ENCODE peak calls at places on chromosomes 13 and 19, in ten cellular contexts. H is HL-60; U is MCF 10A; Y is GM04504; T is T-helper 2 cell; A is effector memory CD4-positive, alpha-beta T cell; V is substantia nigra; O is stimulated activated CD8-positive, alpha-beta memory T cell treated with anti-CD3 and anti-CD28 coated beads, Interleukin-15, amount 100 ng/mL, for 24 hours; B is T-helper 17 cell; S is fibroblast of the conjunctiva. Z is an unnamed sample.

GRCh38 chr19:47376589-47377144 is 27.6 kb downstream of the DHX34 start:
- DNase-seq in V (no peak), Y (no peak), O (no peak), U (no peak), B (no peak), S (no peak), A (no peak), H (no peak), T (no peak), Z (no peak)

GRCh38 chr19:33293255-33294057 is 8.9 kb downstream of the CEBPA start:
- DNase-seq in T (no peak), U (peak), V (no peak), B (no peak), H (peak), O (no peak), S (peak), Y (peak), A (no peak), Z (no peak)

GRCh38 chr13:46605824-46606554 is 53.0 kb downstream of the LRCH1 start:
- DNase-seq in Y (no peak), U (no peak), T (no peak), O (no peak), H (no peak), S (no peak), V (no peak), A (no peak), B (no peak), Z (no peak)

GRCh38 chr19:30320466-30320865 is 51.7 kb upstream of the ZNF536 start:
- DNase-seq in B (no peak), S (no peak), T (no peak), A (no peak), V (no peak), H (no peak), O (no peak), Y (no peak), U (no peak), Z (no peak)

GRCh38 chr13:31310781-31311180 is 111.0 kb downstream of the B3GLCT start:
- DNase-seq in S (no peak), T (no peak), Y (no peak), U (peak), H (no peak), O (no peak), A (no peak), B (no peak), V (no peak), Z (no peak)

GRCh38 chr13:114148521-114148855 is 16.1 kb upstream of the RASA3 start:
- DNase-seq in S (no peak), U (no peak), O (no peak), V (no peak), B (peak), T (peak), Y (no peak), A (peak), H (no peak), Z (peak)

GRCh38 chr13:112892759-112893569 is 76.0 kb upstream of the MCF2L start:
- DNase-seq in A (no peak), V (no peak), O (no peak), T (no peak), H (no peak), U (no peak), B (no peak), Y (no peak), S (no peak), Z (no peak)

GRCh38 chr19:17654993-17655392 is 33.2 kb downstream of the UNC13A start:
- DNase-seq in H (no peak), O (no peak), B (no peak), V (no peak), A (no peak), S (no peak), U (peak), T (no peak), Y (no peak), Z (no peak)

GRCh38 chr19:43765109-43765876 is 10.5 kb upstream of the SMG9 start:
- DNase-seq in Y (peak), U (peak), S (peak), H (peak), O (peak), A (peak), V (no peak), B (peak), T (peak), Z (no peak)

GRCh38 chr19:50276370-50277063 is 52.7 kb downstream of the KCNC3 start:
- DNase-seq in Y (no peak), V (no peak), A (no peak), U (no peak), O (no peak), T (no peak), H (no peak), B (no peak), S (no peak), Z (no peak)

GRCh38 chr19:54521860-54522513 is 19.4 kb downstream of the LAIR2 start:
- DNase-seq in Y (no peak), S (no peak), O (no peak), B (no peak), V (no peak), T (no peak), A (no peak), H (no peak), U (no peak), Z (no peak)

GRCh38 chr19:44303305-44303704 is 1.5 kb downstream of the ZNF235 start:
- DNase-seq in T (no peak), H (no peak), A (no peak), V (no peak), U (no peak), S (no peak), B (no peak), Y (no peak), O (no peak), Z (no peak)

GRCh38 chr13:88602786-88603777 is 931.9 kb downstream of the SLITRK5 start:
- DNase-seq in U (no peak), V (no peak), B (no peak), O (no peak), H (no peak), A (no peak), Y (no peak), T (no peak), S (no peak), Z (no peak)

GRCh38 chr13:110228936-110229904 is 77.7 kb downstream of the COL4A1 start:
- DNase-seq in B (no peak), Y (peak), T (no peak), H (no peak), V (no peak), S (no peak), U (peak), O (no peak), A (no peak), Z (no peak)

GRCh38 chr19:8254286-8255001 is 45.3 kb downstream of the CERS4 start:
- DNase-seq in T (no peak), B (no peak), A (no peak), O (no peak), S (no peak), H (no peak), Y (no peak), U (no peak), V (no peak), Z (no peak)

GRCh38 chr13:91722267-91722884 is 324.0 kb downstream of the GPC5 start:
- DNase-seq in U (peak), A (no peak), T (peak), H (no peak), O (no peak), B (no peak), V (no peak), Y (no peak), S (peak), Z (peak)

GRCh38 chr19:55118401-55118991 is 1.1 kb upstream of the PPP1R12C start:
- DNase-seq in Y (no peak), T (peak), A (no peak), B (no peak), H (peak), U (no peak), O (no peak), S (no peak), V (peak), Z (no peak)

GRCh38 chr13:114339779-114340534 is 25.7 kb downstream of the CHAMP1 start:
- DNase-seq in S (peak), B (no peak), Y (peak), O (no peak), T (peak), H (no peak), A (peak), U (peak), V (no peak), Z (no peak)

GRCh38 chr13:30545320-30545719 is 72.4 kb upstream of the USPL1 start:
- DNase-seq in B (no peak), V (no peak), S (no peak), A (no peak), H (no peak), T (no peak), O (no peak), Y (no peak), U (no peak), Z (no peak)

GRCh38 chr13:113620036-113620435 is 35.5 kb downstream of the TFDP1 start:
- DNase-seq in Y (no peak), T (no peak), U (no peak), H (no peak), A (no peak), B (no peak), V (no peak), O (no peak), S (no peak), Z (no peak)

GRCh38 chr19:926595-927043 is 784 bp downstream of the ARID3A start:
- DNase-seq in U (peak), O (no peak), B (no peak), Y (no peak), A (no peak), H (no peak), S (no peak), T (peak), V (no peak), Z (peak)

GRCh38 chr13:106143392-106143791 is 392.1 kb downstream of the EFNB2 start:
- DNase-seq in A (no peak), H (no peak), S (peak), T (no peak), O (no peak), V (no peak), B (no peak), U (peak), Y (no peak), Z (no peak)

GRCh38 chr13:75832812-75833211 is 196.7 kb downstream of the LMO7 start:
- DNase-seq in Y (no peak), A (no peak), T (no peak), V (no peak), O (no peak), U (no peak), S (no peak), B (no peak), H (no peak), Z (no peak)

GRCh38 chr13:26476744-26477129 is 80.7 kb upstream of the WASF3 start:
- DNase-seq in A (no peak), U (no peak), V (no peak), H (no peak), S (no peak), Y (no peak), T (no peak), O (no peak), B (no peak), Z (no peak)

GRCh38 chr13:69565334-69565733 is 542.3 kb upstream of the ATXN8OS start:
- DNase-seq in H (peak), B (no peak), S (no peak), V (no peak), Y (no peak), T (peak), O (no peak), U (peak), A (no peak), Z (no peak)

GRCh38 chr19:16462757-16463250 is 9.0 kb downstream of the EPS15L1 start:
- DNase-seq in A (no peak), V (no peak), U (peak), T (peak), S (no peak), H (no peak), Y (no peak), O (no peak), B (no peak), Z (no peak)

GRCh38 chr13:18962168-18962734 is 219.4 kb downstream of the TUBA3C start:
- DNase-seq in B (no peak), A (no peak), T (no peak), U (no peak), O (no peak), Y (no peak), S (no peak), V (no peak), H (no peak), Z (no peak)

GRCh38 chr13:110340812-110341444 is 33.8 kb downstream of the COL4A2 start:
- DNase-seq in O (peak), Y (no peak), A (no peak), H (no peak), S (no peak), V (no peak), U (no peak), B (no peak), T (peak), Z (no peak)

GRCh38 chr13:111629457-111629856 is 309.0 kb downstream of the TEX29 start:
- DNase-seq in H (no peak), A (no peak), Y (no peak), T (no peak), O (no peak), U (no peak), V (no peak), S (no peak), B (no peak), Z (no peak)

GRCh38 chr13:47033216-47033615 is 136.4 kb upstream of the HTR2A start:
- DNase-seq in H (no peak), O (no peak), B (no peak), T (no peak), V (no peak), Y (no peak), A (no peak), S (no peak), U (peak), Z (no peak)

GRCh38 chr13:112719016-112719415 is 29.2 kb downstream of the ATP11A start:
- DNase-seq in V (no peak), S (no peak), T (no peak), A (no peak), O (no peak), U (no peak), Y (no peak), H (no peak), B (no peak), Z (no peak)

GRCh38 chr13:37070956-37071355 is 11.5 kb upstream of the SUPT20H start:
- DNase-seq in H (no peak), B (no peak), T (no peak), U (no peak), S (no peak), V (no peak), A (no peak), O (no peak), Y (no peak), Z (no peak)

GRCh38 chr19:12996542-12997094 is 1.3 kb downstream of the NFIX start:
- DNase-seq in S (no peak), Y (no peak), O (no peak), A (no peak), V (peak), H (no peak), U (no peak), T (no peak), B (no peak), Z (no peak)

Z was measured in KG1.